ENCODE peak calls at places on chromosome 11, in seven cellular contexts. One of them, this sample, is unnamed.

GRCh38 chr11:113118104-113118503 is 156.9 kb downstream of the NCAM1 start:
- DNase-seq in tibial artery: no peak
- DNase-seq in H9: no peak
- DNase-seq in stomach: no peak
- DNase-seq in heart right ventricle: no peak
- DNase-seq in aorta: no peak
- DNase-seq in spleen: no peak
- DNase-seq in this sample: no peak

GRCh38 chr11:116725434-116726221 is 47.2 kb downstream of the BUD13 start:
- DNase-seq in H9: no peak
- DNase-seq in tibial artery: no peak
- DNase-seq in aorta: peak
- DNase-seq in stomach: no peak
- DNase-seq in heart right ventricle: no peak
- DNase-seq in spleen: peak
- DNase-seq in this sample: no peak

GRCh38 chr11:6703247-6704063 is 20.3 kb upstream of the MRPL17 start:
- DNase-seq in heart right ventricle: peak
- DNase-seq in H9: peak
- DNase-seq in stomach: peak
- DNase-seq in spleen: no peak
- DNase-seq in aorta: peak
- DNase-seq in tibial artery: peak
- DNase-seq in this sample: peak

GRCh38 chr11:65952052-65952521 is 6.8 kb downstream of the TSGA10IP start:
- DNase-seq in tibial artery: no peak
- DNase-seq in stomach: no peak
- DNase-seq in heart right ventricle: no peak
- DNase-seq in spleen: no peak
- DNase-seq in aorta: no peak
- DNase-seq in H9: no peak
- DNase-seq in this sample: no peak

GRCh38 chr11:22927793-22928192 is 67.5 kb upstream of the CCDC179 start:
- DNase-seq in heart right ventricle: no peak
- DNase-seq in tibial artery: no peak
- DNase-seq in spleen: no peak
- DNase-seq in H9: no peak
- DNase-seq in aorta: no peak
- DNase-seq in stomach: no peak
- DNase-seq in this sample: no peak

GRCh38 chr11:78651923-78652602 is 77.4 kb upstream of the NARS2 start:
- DNase-seq in spleen: no peak
- DNase-seq in stomach: no peak
- DNase-seq in tibial artery: no peak
- DNase-seq in H9: no peak
- DNase-seq in aorta: no peak
- DNase-seq in heart right ventricle: no peak
- DNase-seq in this sample: no peak

GRCh38 chr11:35247863-35248262 is 108.9 kb downstream of the CD44 start:
- DNase-seq in heart right ventricle: no peak
- DNase-seq in spleen: no peak
- DNase-seq in stomach: no peak
- DNase-seq in tibial artery: no peak
- DNase-seq in aorta: no peak
- DNase-seq in H9: no peak
- DNase-seq in this sample: no peak

GRCh38 chr11:94199367-94200130 is 70.9 kb downstream of the PANX1 start:
- DNase-seq in tibial artery: no peak
- DNase-seq in spleen: no peak
- DNase-seq in heart right ventricle: no peak
- DNase-seq in H9: no peak
- DNase-seq in aorta: no peak
- DNase-seq in stomach: no peak
- DNase-seq in this sample: no peak

GRCh38 chr11:67310246-67311050 is 7.1 kb downstream of the SSH3 start:
- DNase-seq in spleen: peak
- DNase-seq in H9: no peak
- DNase-seq in aorta: no peak
- DNase-seq in tibial artery: no peak
- DNase-seq in stomach: peak
- DNase-seq in heart right ventricle: no peak
- DNase-seq in this sample: no peak

GRCh38 chr11:33696411-33696810 is 4.2 kb downstream of the C11orf91 start:
- DNase-seq in spleen: no peak
- DNase-seq in tibial artery: no peak
- DNase-seq in stomach: peak
- DNase-seq in aorta: no peak
- DNase-seq in heart right ventricle: no peak
- DNase-seq in H9: no peak
- DNase-seq in this sample: no peak

GRCh38 chr11:8721740-8722139 is 39.1 kb downstream of the RPL27A start:
- DNase-seq in heart right ventricle: no peak
- DNase-seq in tibial artery: no peak
- DNase-seq in stomach: no peak
- DNase-seq in aorta: no peak
- DNase-seq in H9: no peak
- DNase-seq in spleen: no peak
- DNase-seq in this sample: no peak

GRCh38 chr11:3073029-3073435 is 15.8 kb upstream of the CARS1 start:
- DNase-seq in heart right ventricle: no peak
- DNase-seq in aorta: no peak
- DNase-seq in stomach: no peak
- DNase-seq in spleen: no peak
- DNase-seq in tibial artery: no peak
- DNase-seq in H9: no peak
- DNase-seq in this sample: no peak

GRCh38 chr11:1755344-1756023 is 5.1 kb upstream of the IFITM10 start:
- DNase-seq in stomach: no peak
- DNase-seq in aorta: no peak
- DNase-seq in tibial artery: no peak
- DNase-seq in H9: no peak
- DNase-seq in heart right ventricle: peak
- DNase-seq in spleen: peak
- DNase-seq in this sample: no peak

GRCh38 chr11:5083602-5084001 is 14.2 kb downstream of the OR52E1 start:
- DNase-seq in heart right ventricle: no peak
- DNase-seq in aorta: no peak
- DNase-seq in H9: no peak
- DNase-seq in stomach: no peak
- DNase-seq in tibial artery: no peak
- DNase-seq in spleen: no peak
- DNase-seq in this sample: no peak

DNA sequence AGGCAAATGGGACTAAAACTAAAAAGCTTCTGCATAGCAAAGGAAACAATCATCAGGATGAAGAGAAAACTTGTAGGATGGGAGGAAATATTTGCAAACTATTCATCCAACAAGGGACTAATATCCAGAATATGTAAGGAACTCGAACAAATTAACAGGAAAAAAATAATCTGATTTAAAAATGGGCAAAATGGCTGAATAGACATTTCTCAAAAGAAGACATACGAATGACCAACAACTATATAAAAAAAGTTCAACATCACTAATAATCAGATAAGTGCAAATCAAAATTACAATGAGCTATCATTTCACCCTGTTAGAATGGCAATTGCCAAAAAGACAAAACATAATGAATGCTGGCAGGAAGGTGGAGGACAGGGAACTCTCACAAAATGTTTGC is 12.0 kb downstream of the OR52E1 start:
- DNase-seq in tibial artery: no peak
- DNase-seq in aorta: no peak
- DNase-seq in stomach: no peak
- DNase-seq in H9: no peak
- DNase-seq in spleen: no peak
- DNase-seq in heart right ventricle: no peak
- DNase-seq in this sample: no peak
- H3K27ac ChIP-seq in tibial artery: no peak
- H3K27ac ChIP-seq in aorta: no peak
- H3K27ac ChIP-seq in stomach: no peak
- H3K27ac ChIP-seq in H9: no peak
- H3K27ac ChIP-seq in spleen: no peak
- H3K27ac ChIP-seq in heart right ventricle: no peak
- H3K27ac ChIP-seq in this sample: no peak

GRCh38 chr11:118084656-118085055 is 2.1 kb downstream of the SMIM35 start:
- DNase-seq in heart right ventricle: no peak
- DNase-seq in stomach: no peak
- DNase-seq in aorta: peak
- DNase-seq in spleen: no peak
- DNase-seq in H9: no peak
- DNase-seq in tibial artery: no peak
- DNase-seq in this sample: no peak
- H3K27ac ChIP-seq in heart right ventricle: peak
- H3K27ac ChIP-seq in stomach: no peak
- H3K27ac ChIP-seq in aorta: no peak
- H3K27ac ChIP-seq in spleen: no peak
- H3K27ac ChIP-seq in H9: no peak
- H3K27ac ChIP-seq in tibial artery: no peak
- H3K27ac ChIP-seq in this sample: no peak

DNA sequence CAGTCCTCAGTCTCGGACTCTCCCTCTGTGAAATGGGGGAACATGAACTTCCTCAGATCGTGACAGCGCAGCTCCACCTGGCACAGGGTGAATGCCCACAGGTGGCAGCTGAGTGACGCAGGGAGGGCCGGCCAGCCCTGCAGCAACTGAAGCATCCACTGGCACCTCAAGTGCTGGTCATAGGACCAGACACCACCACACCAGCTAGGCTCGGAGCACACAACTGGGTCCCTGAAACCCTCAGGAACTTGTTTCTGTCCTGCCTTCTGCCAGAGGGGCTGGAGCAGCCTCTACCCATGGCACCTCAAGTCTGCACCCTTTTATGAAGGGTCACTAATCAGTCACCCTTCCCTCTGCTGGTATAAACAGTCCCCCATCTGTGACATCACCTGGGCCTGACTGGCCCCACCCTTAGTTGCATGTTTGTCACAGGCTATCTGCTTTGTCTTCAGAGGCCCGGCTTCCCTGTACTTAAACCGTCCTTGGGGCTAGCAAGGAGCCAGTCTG is 7.4 kb upstream of the CDC42BPG start:
- DNase-seq in heart right ventricle: no peak
- DNase-seq in stomach: no peak
- DNase-seq in spleen: no peak
- DNase-seq in aorta: no peak
- DNase-seq in H9: no peak
- DNase-seq in tibial artery: no peak
- DNase-seq in this sample: no peak
- H3K27ac ChIP-seq in heart right ventricle: peak
- H3K27ac ChIP-seq in stomach: peak
- H3K27ac ChIP-seq in spleen: peak
- H3K27ac ChIP-seq in aorta: no peak
- H3K27ac ChIP-seq in H9: no peak
- H3K27ac ChIP-seq in tibial artery: peak
- H3K27ac ChIP-seq in this sample: no peak

DNA sequence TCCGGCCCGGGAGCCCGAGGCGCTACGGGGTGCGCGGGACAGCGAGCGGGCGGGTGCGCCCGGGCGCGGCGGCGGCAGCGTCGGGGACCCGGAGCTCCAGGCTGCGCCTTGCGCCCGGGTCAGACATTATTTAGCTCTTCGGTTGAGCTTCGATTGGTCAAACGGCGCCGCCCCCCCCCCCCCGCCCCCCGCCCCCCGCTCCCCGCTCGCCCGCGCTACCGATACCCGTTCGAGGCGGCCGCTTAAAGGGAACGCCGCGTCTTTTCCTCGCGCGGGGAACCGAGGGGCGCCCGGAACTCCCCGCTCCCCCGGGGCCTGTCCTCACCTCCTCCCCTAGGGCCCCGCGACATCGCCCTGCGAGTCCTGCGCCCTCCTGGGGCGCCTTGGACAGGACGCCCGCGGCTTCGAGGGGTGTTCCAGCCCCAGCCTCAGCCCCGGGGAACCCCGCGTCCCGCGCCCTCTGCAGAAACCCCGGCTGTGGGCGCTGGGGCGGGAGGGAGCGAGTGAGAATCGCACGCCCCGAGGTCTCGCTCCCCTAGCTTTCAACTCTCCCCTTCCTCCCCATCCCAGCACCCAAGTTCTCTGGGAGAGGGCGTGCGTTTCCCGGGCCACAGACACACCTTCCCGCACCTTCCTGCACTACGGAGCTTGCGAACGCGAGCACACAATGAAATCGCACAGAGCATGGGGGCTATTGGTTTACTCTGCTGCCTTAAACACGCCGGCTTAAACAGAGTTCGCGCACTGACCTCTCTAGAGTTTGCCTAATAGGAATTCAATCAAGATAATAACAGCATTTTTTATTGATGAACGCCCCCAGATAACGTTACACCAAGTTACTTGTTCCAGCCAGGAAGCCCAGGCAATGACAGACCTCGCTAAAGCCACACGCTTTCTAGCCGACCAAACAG is at the start of gene BDNF:
- DNase-seq in heart right ventricle: no peak
- DNase-seq in stomach: no peak
- DNase-seq in tibial artery: no peak
- DNase-seq in spleen: no peak
- DNase-seq in H9: peak
- DNase-seq in aorta: no peak
- DNase-seq in this sample: no peak
- H3K27ac ChIP-seq in heart right ventricle: peak
- H3K27ac ChIP-seq in stomach: no peak
- H3K27ac ChIP-seq in tibial artery: peak
- H3K27ac ChIP-seq in spleen: no peak
- H3K27ac ChIP-seq in H9: no peak
- H3K27ac ChIP-seq in aorta: no peak
- H3K27ac ChIP-seq in this sample: no peak

GRCh38 chr11:77071077-77071476 is 4.3 kb downstream of the CAPN5 start:
- DNase-seq in heart right ventricle: no peak
- DNase-seq in aorta: no peak
- DNase-seq in H9: no peak
- DNase-seq in tibial artery: no peak
- DNase-seq in stomach: no peak
- DNase-seq in spleen: no peak
- DNase-seq in this sample: no peak

GRCh38 chr11:77072851-77073327 is 6.1 kb downstream of the CAPN5 start:
- DNase-seq in heart right ventricle: no peak
- DNase-seq in spleen: no peak
- DNase-seq in aorta: no peak
- DNase-seq in stomach: peak
- DNase-seq in tibial artery: no peak
- DNase-seq in H9: peak
- DNase-seq in this sample: no peak

GRCh38 chr11:77069969-77070582 is 3.3 kb downstream of the CAPN5 start:
- DNase-seq in tibial artery: no peak
- DNase-seq in heart right ventricle: no peak
- DNase-seq in aorta: no peak
- DNase-seq in spleen: no peak
- DNase-seq in stomach: peak
- DNase-seq in H9: peak
- DNase-seq in this sample: no peak

GRCh38 chr11:77073328-77074001 is 6.7 kb downstream of the CAPN5 start:
- DNase-seq in H9: peak
- DNase-seq in spleen: peak
- DNase-seq in tibial artery: peak
- DNase-seq in aorta: peak
- DNase-seq in heart right ventricle: peak
- DNase-seq in stomach: peak
- DNase-seq in this sample: no peak

GRCh38 chr11:77071671-77072605 is 5.2 kb downstream of the CAPN5 start:
- DNase-seq in H9: peak
- DNase-seq in spleen: no peak
- DNase-seq in stomach: peak
- DNase-seq in heart right ventricle: no peak
- DNase-seq in aorta: peak
- DNase-seq in tibial artery: no peak
- DNase-seq in this sample: no peak
- H3K27ac ChIP-seq in H9: no peak
- H3K27ac ChIP-seq in spleen: no peak
- H3K27ac ChIP-seq in stomach: peak
- H3K27ac ChIP-seq in heart right ventricle: peak
- H3K27ac ChIP-seq in aorta: no peak
- H3K27ac ChIP-seq in tibial artery: peak
- H3K27ac ChIP-seq in this sample: no peak